ENCODE peak calls at places on chromosomes 4 and X, in seven cellular contexts. One of them, this sample, is unnamed.

GRCh38 chr4:1723131-1723801 is 1.9 kb downstream of the TACC3 start:
- DNase-seq in CD8-positive, alpha-beta T cell: no peak
- DNase-seq in fibroblast of the aortic adventitia: no peak
- DNase-seq in cardiac muscle cell: no peak
- DNase-seq in stomach: no peak
- DNase-seq in heart right ventricle: no peak
- DNase-seq in AG10803: no peak
- DNase-seq in this sample: no peak

GRCh38 chr4:4560136-4560535 is 18.3 kb upstream of the STX18 start:
- DNase-seq in cardiac muscle cell: no peak
- DNase-seq in AG10803: peak
- DNase-seq in heart right ventricle: no peak
- DNase-seq in fibroblast of the aortic adventitia: no peak
- DNase-seq in stomach: no peak
- DNase-seq in CD8-positive, alpha-beta T cell: no peak
- DNase-seq in this sample: peak

GRCh38 chr4:37389967-37390580 is 145.5 kb downstream of the NWD2 start:
- DNase-seq in stomach: no peak
- DNase-seq in AG10803: peak
- DNase-seq in CD8-positive, alpha-beta T cell: no peak
- DNase-seq in heart right ventricle: no peak
- DNase-seq in fibroblast of the aortic adventitia: peak
- DNase-seq in cardiac muscle cell: peak
- DNase-seq in this sample: peak

GRCh38 chr4:94396984-94397383 is 54.3 kb upstream of the HPGDS start:
- DNase-seq in cardiac muscle cell: no peak
- DNase-seq in heart right ventricle: no peak
- DNase-seq in stomach: no peak
- DNase-seq in fibroblast of the aortic adventitia: no peak
- DNase-seq in AG10803: no peak
- DNase-seq in CD8-positive, alpha-beta T cell: no peak
- DNase-seq in this sample: no peak

GRCh38 chr4:118762753-118763477 is 73.0 kb downstream of the SEC24D start:
- DNase-seq in heart right ventricle: no peak
- DNase-seq in AG10803: peak
- DNase-seq in stomach: no peak
- DNase-seq in cardiac muscle cell: peak
- DNase-seq in CD8-positive, alpha-beta T cell: no peak
- DNase-seq in fibroblast of the aortic adventitia: peak
- DNase-seq in this sample: no peak

GRCh38 chr4:158962396-158962795 is 140.5 kb upstream of the RAPGEF2 start:
- DNase-seq in cardiac muscle cell: no peak
- DNase-seq in AG10803: no peak
- DNase-seq in stomach: no peak
- DNase-seq in fibroblast of the aortic adventitia: no peak
- DNase-seq in heart right ventricle: no peak
- DNase-seq in CD8-positive, alpha-beta T cell: no peak
- DNase-seq in this sample: no peak

GRCh38 chr4:67558493-67558892 is at the start of gene STAP1:
- DNase-seq in stomach: no peak
- DNase-seq in fibroblast of the aortic adventitia: no peak
- DNase-seq in AG10803: no peak
- DNase-seq in cardiac muscle cell: no peak
- DNase-seq in CD8-positive, alpha-beta T cell: no peak
- DNase-seq in heart right ventricle: no peak
- DNase-seq in this sample: no peak

GRCh38 chrX:47706575-47706974 is 47.6 kb upstream of the UXT start:
- DNase-seq in AG10803: peak
- DNase-seq in heart right ventricle: no peak
- DNase-seq in fibroblast of the aortic adventitia: peak
- DNase-seq in stomach: no peak
- DNase-seq in cardiac muscle cell: peak
- DNase-seq in CD8-positive, alpha-beta T cell: no peak
- DNase-seq in this sample: peak

GRCh38 chr4:19380600-19380999 is 871.1 kb upstream of the SLIT2 start:
- DNase-seq in AG10803: no peak
- DNase-seq in fibroblast of the aortic adventitia: no peak
- DNase-seq in heart right ventricle: no peak
- DNase-seq in CD8-positive, alpha-beta T cell: no peak
- DNase-seq in cardiac muscle cell: no peak
- DNase-seq in stomach: no peak
- DNase-seq in this sample: peak

GRCh38 chrX:108362026-108362425 is 76.2 kb downstream of the COL4A6 start:
- DNase-seq in CD8-positive, alpha-beta T cell: no peak
- DNase-seq in stomach: no peak
- DNase-seq in heart right ventricle: no peak
- DNase-seq in fibroblast of the aortic adventitia: no peak
- DNase-seq in cardiac muscle cell: no peak
- DNase-seq in AG10803: no peak
- DNase-seq in this sample: peak

GRCh38 chr4:128517739-128518510 is 230.3 kb upstream of the PGRMC2 start:
- DNase-seq in heart right ventricle: peak
- DNase-seq in cardiac muscle cell: peak
- DNase-seq in stomach: peak
- DNase-seq in CD8-positive, alpha-beta T cell: no peak
- DNase-seq in fibroblast of the aortic adventitia: peak
- DNase-seq in AG10803: peak
- DNase-seq in this sample: peak

GRCh38 chrX:148043456-148043855 is 62.3 kb downstream of the FMR1NB start:
- DNase-seq in CD8-positive, alpha-beta T cell: no peak
- DNase-seq in fibroblast of the aortic adventitia: peak
- DNase-seq in AG10803: peak
- DNase-seq in stomach: no peak
- DNase-seq in heart right ventricle: no peak
- DNase-seq in cardiac muscle cell: peak
- DNase-seq in this sample: peak

GRCh38 chr4:169124661-169125060 is 114.6 kb upstream of the CBR4 start:
- DNase-seq in cardiac muscle cell: no peak
- DNase-seq in CD8-positive, alpha-beta T cell: no peak
- DNase-seq in heart right ventricle: no peak
- DNase-seq in stomach: no peak
- DNase-seq in fibroblast of the aortic adventitia: no peak
- DNase-seq in AG10803: no peak
- DNase-seq in this sample: no peak

GRCh38 chr4:156934259-156934635 is 37.4 kb downstream of the PDGFC start:
- DNase-seq in stomach: no peak
- DNase-seq in CD8-positive, alpha-beta T cell: no peak
- DNase-seq in cardiac muscle cell: no peak
- DNase-seq in AG10803: no peak
- DNase-seq in heart right ventricle: no peak
- DNase-seq in fibroblast of the aortic adventitia: no peak
- DNase-seq in this sample: no peak

GRCh38 chr4:77092832-77093800 is 17.3 kb upstream of the CCNI start:
- DNase-seq in fibroblast of the aortic adventitia: peak
- DNase-seq in CD8-positive, alpha-beta T cell: no peak
- DNase-seq in heart right ventricle: no peak
- DNase-seq in cardiac muscle cell: peak
- DNase-seq in stomach: no peak
- DNase-seq in AG10803: peak
- DNase-seq in this sample: peak

GRCh38 chr4:10108818-10109783 is 7.5 kb downstream of the WDR1 start:
- DNase-seq in heart right ventricle: no peak
- DNase-seq in AG10803: no peak
- DNase-seq in stomach: no peak
- DNase-seq in CD8-positive, alpha-beta T cell: no peak
- DNase-seq in cardiac muscle cell: peak
- DNase-seq in fibroblast of the aortic adventitia: peak
- DNase-seq in this sample: no peak

GRCh38 chrX:123217077-123217476 is 33.0 kb downstream of the GRIA3 start:
- DNase-seq in stomach: no peak
- DNase-seq in CD8-positive, alpha-beta T cell: no peak
- DNase-seq in cardiac muscle cell: peak
- DNase-seq in fibroblast of the aortic adventitia: peak
- DNase-seq in heart right ventricle: no peak
- DNase-seq in AG10803: peak
- DNase-seq in this sample: no peak

GRCh38 chrX:26783512-26784225 is 567.7 kb downstream of the MAGEB5 start:
- DNase-seq in CD8-positive, alpha-beta T cell: no peak
- DNase-seq in fibroblast of the aortic adventitia: peak
- DNase-seq in AG10803: peak
- DNase-seq in cardiac muscle cell: peak
- DNase-seq in heart right ventricle: no peak
- DNase-seq in stomach: peak
- DNase-seq in this sample: peak

GRCh38 chr4:188432328-188432727 is 293.1 kb downstream of the TRIML1 start:
- DNase-seq in AG10803: no peak
- DNase-seq in stomach: no peak
- DNase-seq in CD8-positive, alpha-beta T cell: no peak
- DNase-seq in cardiac muscle cell: peak
- DNase-seq in heart right ventricle: no peak
- DNase-seq in fibroblast of the aortic adventitia: no peak
- DNase-seq in this sample: no peak

GRCh38 chr4:104989363-104989762 is 157.3 kb upstream of the TET2 start:
- DNase-seq in CD8-positive, alpha-beta T cell: no peak
- DNase-seq in stomach: no peak
- DNase-seq in AG10803: no peak
- DNase-seq in fibroblast of the aortic adventitia: peak
- DNase-seq in heart right ventricle: no peak
- DNase-seq in cardiac muscle cell: peak
- DNase-seq in this sample: peak

GRCh38 chrX:14504960-14505538 is 24.3 kb upstream of the GLRA2 start:
- DNase-seq in stomach: no peak
- DNase-seq in cardiac muscle cell: no peak
- DNase-seq in heart right ventricle: no peak
- DNase-seq in fibroblast of the aortic adventitia: no peak
- DNase-seq in CD8-positive, alpha-beta T cell: no peak
- DNase-seq in AG10803: no peak
- DNase-seq in this sample: no peak

GRCh38 chrX:14506866-14507265 is 22.5 kb upstream of the GLRA2 start:
- DNase-seq in stomach: no peak
- DNase-seq in fibroblast of the aortic adventitia: no peak
- DNase-seq in cardiac muscle cell: no peak
- DNase-seq in AG10803: no peak
- DNase-seq in CD8-positive, alpha-beta T cell: no peak
- DNase-seq in heart right ventricle: no peak
- DNase-seq in this sample: no peak

GRCh38 chrX:14505648-14506047 is 23.7 kb upstream of the GLRA2 start:
- DNase-seq in cardiac muscle cell: no peak
- DNase-seq in stomach: no peak
- DNase-seq in fibroblast of the aortic adventitia: no peak
- DNase-seq in AG10803: no peak
- DNase-seq in heart right ventricle: no peak
- DNase-seq in CD8-positive, alpha-beta T cell: no peak
- DNase-seq in this sample: no peak

GRCh38 chrX:14508025-14508690 is 21.2 kb upstream of the GLRA2 start:
- DNase-seq in stomach: no peak
- DNase-seq in AG10803: no peak
- DNase-seq in cardiac muscle cell: no peak
- DNase-seq in fibroblast of the aortic adventitia: no peak
- DNase-seq in CD8-positive, alpha-beta T cell: no peak
- DNase-seq in heart right ventricle: no peak
- DNase-seq in this sample: no peak

GRCh38 chrX:14509325-14510057 is 19.8 kb upstream of the GLRA2 start:
- DNase-seq in stomach: no peak
- DNase-seq in AG10803: no peak
- DNase-seq in fibroblast of the aortic adventitia: no peak
- DNase-seq in CD8-positive, alpha-beta T cell: no peak
- DNase-seq in heart right ventricle: no peak
- DNase-seq in cardiac muscle cell: no peak
- DNase-seq in this sample: no peak
- TF ChIP-seq CTCF in stomach: no peak
- TF ChIP-seq CTCF in AG10803: no peak
- TF ChIP-seq CTCF in fibroblast of the aortic adventitia: no peak
- TF ChIP-seq CTCF in CD8-positive, alpha-beta T cell: no peak
- TF ChIP-seq CTCF in heart right ventricle: no peak
- TF ChIP-seq CTCF in cardiac muscle cell: no peak
- TF ChIP-seq CTCF in this sample: no peak

GRCh38 chrX:153507484-153508178 is 9.8 kb upstream of the ATP2B3 start:
- DNase-seq in heart right ventricle: peak
- DNase-seq in fibroblast of the aortic adventitia: peak
- DNase-seq in AG10803: peak
- DNase-seq in CD8-positive, alpha-beta T cell: peak
- DNase-seq in cardiac muscle cell: peak
- DNase-seq in stomach: peak
- DNase-seq in this sample: peak
- H3K4me3 ChIP-seq in heart right ventricle: no peak
- H3K4me3 ChIP-seq in fibroblast of the aortic adventitia: no peak
- H3K4me3 ChIP-seq in AG10803: no peak
- H3K4me3 ChIP-seq in CD8-positive, alpha-beta T cell: no peak
- H3K4me3 ChIP-seq in cardiac muscle cell: no peak
- H3K4me3 ChIP-seq in stomach: no peak
- H3K4me3 ChIP-seq in this sample: no peak

DNA sequence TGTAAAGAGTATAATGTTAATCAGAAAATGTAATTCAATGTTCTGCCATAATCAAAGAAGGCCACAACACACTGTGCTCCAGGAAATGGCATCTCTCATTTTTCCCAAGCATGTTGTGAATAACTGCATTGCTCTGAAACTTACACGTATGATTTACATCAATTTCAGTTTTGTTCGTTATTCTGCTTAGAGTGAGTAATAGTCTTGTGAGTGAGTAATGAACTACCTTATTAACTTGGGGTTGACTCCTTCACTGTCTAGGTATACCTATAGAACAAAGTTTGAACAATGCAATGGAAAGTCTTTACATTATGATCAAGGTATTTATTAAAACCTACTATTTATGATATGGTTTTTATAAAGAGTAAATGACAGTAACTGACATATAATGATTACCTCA is 17.8 kb upstream of the IBSP start:
- DNase-seq in cardiac muscle cell: no peak
- DNase-seq in fibroblast of the aortic adventitia: no peak
- DNase-seq in heart right ventricle: no peak
- DNase-seq in stomach: no peak
- DNase-seq in CD8-positive, alpha-beta T cell: no peak
- DNase-seq in AG10803: no peak
- DNase-seq in this sample: no peak
- TF ChIP-seq CTCF in cardiac muscle cell: no peak
- TF ChIP-seq CTCF in fibroblast of the aortic adventitia: no peak
- TF ChIP-seq CTCF in heart right ventricle: no peak
- TF ChIP-seq CTCF in stomach: no peak
- TF ChIP-seq CTCF in CD8-positive, alpha-beta T cell: no peak
- TF ChIP-seq CTCF in AG10803: no peak
- TF ChIP-seq CTCF in this sample: no peak

GRCh38 chr4:65510976-65511375 is 159.3 kb downstream of the EPHA5 start:
- DNase-seq in heart right ventricle: no peak
- DNase-seq in stomach: no peak
- DNase-seq in fibroblast of the aortic adventitia: peak
- DNase-seq in cardiac muscle cell: peak
- DNase-seq in CD8-positive, alpha-beta T cell: no peak
- DNase-seq in AG10803: peak
- DNase-seq in this sample: peak
- H3K4me3 ChIP-seq in heart right ventricle: no peak
- H3K4me3 ChIP-seq in stomach: no peak
- H3K4me3 ChIP-seq in fibroblast of the aortic adventitia: no peak
- H3K4me3 ChIP-seq in cardiac muscle cell: no peak
- H3K4me3 ChIP-seq in CD8-positive, alpha-beta T cell: no peak
- H3K4me3 ChIP-seq in AG10803: no peak
- H3K4me3 ChIP-seq in this sample: no peak